ENCODE peak calls at places on chromosomes 4 and X, in seven cellular contexts. One of them, this sample, is unnamed.

GRCh38 chr4:76363556-76364290 is 57.2 kb downstream of the STBD1 start:
- DNase-seq in iPS-NIHi11: no peak
- DNase-seq in GM10248: no peak
- DNase-seq in mesothelial cell of epicardium: no peak
- DNase-seq in neural crest cell: no peak
- DNase-seq in NCI-H510A: no peak
- DNase-seq in RWPE1: no peak
- DNase-seq in this sample: no peak

GRCh38 chr4:12548678-12549077 is 935.5 kb downstream of the RAB28 start:
- DNase-seq in iPS-NIHi11: no peak
- DNase-seq in GM10248: no peak
- DNase-seq in mesothelial cell of epicardium: no peak
- DNase-seq in neural crest cell: no peak
- DNase-seq in NCI-H510A: no peak
- DNase-seq in RWPE1: no peak
- DNase-seq in this sample: no peak

GRCh38 chrX:32985544-32985943 is 225.8 kb downstream of the DMD start:
- DNase-seq in iPS-NIHi11: no peak
- DNase-seq in GM10248: no peak
- DNase-seq in mesothelial cell of epicardium: no peak
- DNase-seq in neural crest cell: no peak
- DNase-seq in NCI-H510A: no peak
- DNase-seq in RWPE1: no peak
- DNase-seq in this sample: no peak

GRCh38 chrX:150690126-150690525 is 3.1 kb upstream of the MTMR1 start:
- DNase-seq in iPS-NIHi11: no peak
- DNase-seq in GM10248: no peak
- DNase-seq in mesothelial cell of epicardium: no peak
- DNase-seq in neural crest cell: no peak
- DNase-seq in NCI-H510A: no peak
- DNase-seq in RWPE1: peak
- DNase-seq in this sample: no peak

GRCh38 chr4:8682296-8682695 is 89.7 kb downstream of the CPZ start:
- DNase-seq in iPS-NIHi11: no peak
- DNase-seq in GM10248: no peak
- DNase-seq in mesothelial cell of epicardium: no peak
- DNase-seq in neural crest cell: no peak
- DNase-seq in NCI-H510A: no peak
- DNase-seq in RWPE1: no peak
- DNase-seq in this sample: no peak

GRCh38 chr4:109022941-109023340 is 260.1 kb upstream of the ETNPPL start:
- DNase-seq in iPS-NIHi11: no peak
- DNase-seq in GM10248: no peak
- DNase-seq in mesothelial cell of epicardium: no peak
- DNase-seq in neural crest cell: no peak
- DNase-seq in NCI-H510A: no peak
- DNase-seq in RWPE1: no peak
- DNase-seq in this sample: no peak

GRCh38 chrX:73468376-73468775 is 21.5 kb downstream of the CDX4 start:
- DNase-seq in iPS-NIHi11: no peak
- DNase-seq in GM10248: no peak
- DNase-seq in mesothelial cell of epicardium: no peak
- DNase-seq in neural crest cell: no peak
- DNase-seq in NCI-H510A: no peak
- DNase-seq in RWPE1: no peak
- DNase-seq in this sample: no peak

GRCh38 chr4:29278580-29278979 is 1441.6 kb upstream of the PCDH7 start:
- DNase-seq in iPS-NIHi11: no peak
- DNase-seq in GM10248: no peak
- DNase-seq in mesothelial cell of epicardium: no peak
- DNase-seq in neural crest cell: no peak
- DNase-seq in NCI-H510A: no peak
- DNase-seq in RWPE1: no peak
- DNase-seq in this sample: no peak

GRCh38 chr4:100240008-100240407 is 49.7 kb upstream of the DDIT4L start:
- DNase-seq in iPS-NIHi11: no peak
- DNase-seq in GM10248: no peak
- DNase-seq in mesothelial cell of epicardium: no peak
- DNase-seq in neural crest cell: no peak
- DNase-seq in NCI-H510A: no peak
- DNase-seq in RWPE1: no peak
- DNase-seq in this sample: no peak

GRCh38 chrX:136711147-136711546 is 63.2 kb downstream of the CD40LG start:
- DNase-seq in iPS-NIHi11: peak
- DNase-seq in GM10248: no peak
- DNase-seq in mesothelial cell of epicardium: no peak
- DNase-seq in neural crest cell: no peak
- DNase-seq in NCI-H510A: no peak
- DNase-seq in RWPE1: no peak
- DNase-seq in this sample: peak

GRCh38 chr4:69116645-69117321 is 20.5 kb downstream of the UGT2B7 start:
- DNase-seq in iPS-NIHi11: no peak
- DNase-seq in GM10248: no peak
- DNase-seq in mesothelial cell of epicardium: no peak
- DNase-seq in neural crest cell: no peak
- DNase-seq in NCI-H510A: no peak
- DNase-seq in RWPE1: no peak
- DNase-seq in this sample: no peak

GRCh38 chr4:2252530-2252924 is 9.4 kb downstream of the MXD4 start:
- DNase-seq in iPS-NIHi11: peak
- DNase-seq in GM10248: no peak
- DNase-seq in mesothelial cell of epicardium: peak
- DNase-seq in neural crest cell: no peak
- DNase-seq in NCI-H510A: no peak
- DNase-seq in RWPE1: no peak
- DNase-seq in this sample: no peak

GRCh38 chr4:5198586-5198985 is 147.3 kb downstream of the STK32B start:
- DNase-seq in iPS-NIHi11: no peak
- DNase-seq in GM10248: no peak
- DNase-seq in mesothelial cell of epicardium: no peak
- DNase-seq in neural crest cell: no peak
- DNase-seq in NCI-H510A: no peak
- DNase-seq in RWPE1: no peak
- DNase-seq in this sample: no peak

GRCh38 chr4:98626350-98626749 is 32.1 kb downstream of the TSPAN5 start:
- DNase-seq in iPS-NIHi11: no peak
- DNase-seq in GM10248: no peak
- DNase-seq in mesothelial cell of epicardium: no peak
- DNase-seq in neural crest cell: no peak
- DNase-seq in NCI-H510A: no peak
- DNase-seq in RWPE1: peak
- DNase-seq in this sample: no peak

GRCh38 chr4:17475481-17475880 is 36.4 kb downstream of the QDPR start:
- DNase-seq in iPS-NIHi11: no peak
- DNase-seq in GM10248: no peak
- DNase-seq in mesothelial cell of epicardium: no peak
- DNase-seq in neural crest cell: no peak
- DNase-seq in NCI-H510A: no peak
- DNase-seq in RWPE1: no peak
- DNase-seq in this sample: no peak

GRCh38 chr4:154086247-154086646 is 297.4 kb upstream of the SFRP2 start:
- DNase-seq in iPS-NIHi11: no peak
- DNase-seq in GM10248: no peak
- DNase-seq in mesothelial cell of epicardium: no peak
- DNase-seq in neural crest cell: no peak
- DNase-seq in NCI-H510A: no peak
- DNase-seq in RWPE1: peak
- DNase-seq in this sample: no peak

GRCh38 chr4:36904823-36905222 is 339.7 kb upstream of the NWD2 start:
- DNase-seq in iPS-NIHi11: no peak
- DNase-seq in GM10248: no peak
- DNase-seq in mesothelial cell of epicardium: no peak
- DNase-seq in neural crest cell: no peak
- DNase-seq in NCI-H510A: no peak
- DNase-seq in RWPE1: no peak
- DNase-seq in this sample: no peak

GRCh38 chr4:75995727-75996126 is 5.0 kb upstream of the SDAD1 start:
- DNase-seq in iPS-NIHi11: peak
- DNase-seq in GM10248: peak
- DNase-seq in mesothelial cell of epicardium: no peak
- DNase-seq in neural crest cell: no peak
- DNase-seq in NCI-H510A: peak
- DNase-seq in RWPE1: peak
- DNase-seq in this sample: peak

GRCh38 chr4:2812600-2812932 is 19.7 kb downstream of the SH3BP2 start:
- DNase-seq in iPS-NIHi11: no peak
- DNase-seq in GM10248: no peak
- DNase-seq in mesothelial cell of epicardium: no peak
- DNase-seq in neural crest cell: no peak
- DNase-seq in NCI-H510A: no peak
- DNase-seq in RWPE1: no peak
- DNase-seq in this sample: peak

GRCh38 chr4:77178560-77178959 is 21.6 kb downstream of the CCNG2 start:
- DNase-seq in iPS-NIHi11: no peak
- DNase-seq in GM10248: no peak
- DNase-seq in mesothelial cell of epicardium: no peak
- DNase-seq in neural crest cell: no peak
- DNase-seq in NCI-H510A: no peak
- DNase-seq in RWPE1: no peak
- DNase-seq in this sample: no peak

GRCh38 chr4:6591781-6592180 is 16.8 kb downstream of the MAN2B2 start:
- DNase-seq in iPS-NIHi11: no peak
- DNase-seq in GM10248: no peak
- DNase-seq in mesothelial cell of epicardium: no peak
- DNase-seq in neural crest cell: no peak
- DNase-seq in NCI-H510A: no peak
- DNase-seq in RWPE1: no peak
- DNase-seq in this sample: no peak

GRCh38 chrX:153477901-153478300 is 7.5 kb upstream of the HAUS7 start:
- DNase-seq in iPS-NIHi11: no peak
- DNase-seq in GM10248: no peak
- DNase-seq in mesothelial cell of epicardium: no peak
- DNase-seq in neural crest cell: no peak
- DNase-seq in NCI-H510A: no peak
- DNase-seq in RWPE1: no peak
- DNase-seq in this sample: no peak

GRCh38 chr4:6105311-6105911 is 87.2 kb upstream of the C4orf50 start:
- DNase-seq in iPS-NIHi11: peak
- DNase-seq in GM10248: no peak
- DNase-seq in mesothelial cell of epicardium: no peak
- DNase-seq in neural crest cell: no peak
- DNase-seq in NCI-H510A: no peak
- DNase-seq in RWPE1: no peak
- DNase-seq in this sample: no peak

GRCh38 chr4:163693776-163694175 is 199.3 kb downstream of the TMA16 start:
- DNase-seq in iPS-NIHi11: no peak
- DNase-seq in GM10248: no peak
- DNase-seq in mesothelial cell of epicardium: no peak
- DNase-seq in neural crest cell: no peak
- DNase-seq in NCI-H510A: no peak
- DNase-seq in RWPE1: peak
- DNase-seq in this sample: no peak

GRCh38 chrX:105715746-105716145 is 106.6 kb upstream of the NRK start:
- DNase-seq in iPS-NIHi11: no peak
- DNase-seq in GM10248: no peak
- DNase-seq in mesothelial cell of epicardium: no peak
- DNase-seq in neural crest cell: no peak
- DNase-seq in NCI-H510A: no peak
- DNase-seq in RWPE1: no peak
- DNase-seq in this sample: no peak

GRCh38 chr4:186623546-186623945 is 68.2 kb upstream of the MTNR1A start:
- DNase-seq in iPS-NIHi11: no peak
- DNase-seq in GM10248: no peak
- DNase-seq in mesothelial cell of epicardium: no peak
- DNase-seq in neural crest cell: no peak
- DNase-seq in NCI-H510A: no peak
- DNase-seq in RWPE1: no peak
- DNase-seq in this sample: no peak

GRCh38 chrX:41085883-41086626 is 810 bp downstream of the USP9X start:
- DNase-seq in iPS-NIHi11: peak
- DNase-seq in GM10248: peak
- DNase-seq in mesothelial cell of epicardium: peak
- DNase-seq in neural crest cell: peak
- DNase-seq in NCI-H510A: no peak
- DNase-seq in RWPE1: peak
- DNase-seq in this sample: peak

GRCh38 chr4:110344165-110344564 is 131.8 kb upstream of the ENPEP start:
- DNase-seq in iPS-NIHi11: peak
- DNase-seq in GM10248: no peak
- DNase-seq in mesothelial cell of epicardium: no peak
- DNase-seq in neural crest cell: no peak
- DNase-seq in NCI-H510A: no peak
- DNase-seq in RWPE1: peak
- DNase-seq in this sample: peak

GRCh38 chr4:154135576-154135975 is 346.7 kb upstream of the SFRP2 start:
- DNase-seq in iPS-NIHi11: no peak
- DNase-seq in GM10248: no peak
- DNase-seq in mesothelial cell of epicardium: no peak
- DNase-seq in neural crest cell: no peak
- DNase-seq in NCI-H510A: no peak
- DNase-seq in RWPE1: no peak
- DNase-seq in this sample: no peak

This sample was measured in K562.